ENCODE peak calls at places on chromosomes 11 and 22, in nine cellular contexts. M, J, U, D, H, S, I, C and W are unnamed samples.

GRCh38 chr11:109789911-109790310 is 303.3 kb upstream of the ZC3H12C start:
- DNase-seq in M (no peak), J (no peak), U (no peak), D (no peak), H (no peak), S (no peak), I (no peak), C (no peak), W (no peak)

GRCh38 chr11:107050126-107050525 is 31.9 kb upstream of the GUCY1A2 start:
- DNase-seq in M (no peak), J (no peak), U (no peak), D (no peak), H (no peak), S (no peak), I (no peak), C (no peak), W (no peak)

GRCh38 chr22:44638966-44639739 is 62.9 kb upstream of the PRR5 start:
- DNase-seq in M (no peak), J (no peak), U (no peak), D (no peak), H (no peak), S (no peak), I (peak; percentile 28), C (no peak), W (no peak)

GRCh38 chr11:113014262-113014661 is 53.0 kb downstream of the NCAM1 start:
- DNase-seq in M (no peak), J (no peak), U (no peak), D (no peak), H (no peak), S (no peak), I (no peak), C (no peak), W (peak; percentile 3)

GRCh38 chr11:116547571-116547970 is 225.2 kb downstream of the BUD13 start:
- DNase-seq in M (no peak), J (no peak), U (no peak), D (no peak), H (no peak), S (no peak), I (no peak), C (no peak), W (no peak)

GRCh38 chr11:72844356-72844755 is 30.1 kb downstream of the ATG16L2 start:
- DNase-seq in M (no peak), J (no peak), U (no peak), D (no peak), H (no peak), S (no peak), I (no peak), C (no peak), W (no peak)

GRCh38 chr22:23278883-23279675 is 98.8 kb downstream of the BCR start:
- DNase-seq in M (no peak), J (peak; percentile 80), U (peak; percentile 89), D (peak; percentile 52), H (peak; percentile 92), S (no peak), I (peak; percentile 96), C (no peak), W (no peak)

GRCh38 chr11:120133216-120134105 is 4.5 kb downstream of the TRIM29 start:
- DNase-seq in M (no peak), J (no peak), U (peak; percentile 83), D (no peak), H (no peak), S (no peak), I (peak; percentile 18), C (no peak), W (no peak)

GRCh38 chr22:39236321-39237275 is 8.2 kb downstream of the PDGFB start:
- DNase-seq in M (no peak), J (peak; percentile 35), U (no peak), D (no peak), H (peak; percentile 57), S (peak; percentile 67), I (no peak), C (no peak), W (peak; percentile 95)

GRCh38 chr11:848988-849824 is 6.6 kb downstream of the TSPAN4 start:
- DNase-seq in M (no peak), J (no peak), U (no peak), D (no peak), H (no peak), S (no peak), I (no peak), C (no peak), W (no peak)

GRCh38 chr11:113908107-113908506 is 3.5 kb downstream of the HTR3B start:
- DNase-seq in M (no peak), J (no peak), U (peak; percentile 28), D (no peak), H (no peak), S (no peak), I (no peak), C (no peak), W (no peak)

GRCh38 chr11:133834399-133835257 is 10.7 kb downstream of the SPATA19 start:
- DNase-seq in M (no peak), J (no peak), U (peak; percentile 37), D (no peak), H (no peak), S (no peak), I (peak; percentile 2), C (no peak), W (no peak)

GRCh38 chr11:68839953-68840641 is 1.6 kb downstream of the CPT1A start:
- DNase-seq in M (no peak), J (peak; percentile 37), U (no peak), D (no peak), H (peak; percentile 35), S (no peak), I (no peak), C (no peak), W (peak; percentile 84)

GRCh38 chr11:130815074-130815802 is 101.0 kb downstream of the SNX19 start:
- DNase-seq in M (no peak), J (no peak), U (no peak), D (no peak), H (no peak), S (no peak), I (no peak), C (no peak), W (no peak)

GRCh38 chr11:105763594-105763993 is 153.7 kb downstream of the GRIA4 start:
- DNase-seq in M (no peak), J (no peak), U (no peak), D (no peak), H (no peak), S (no peak), I (no peak), C (no peak), W (no peak)

GRCh38 chr22:20918663-20919220 is 1.5 kb downstream of the CRKL start:
- DNase-seq in M (no peak), J (peak; percentile 83), U (no peak), D (no peak), H (no peak), S (no peak), I (no peak), C (no peak), W (peak; percentile 19)

GRCh38 chr22:29031236-29031982 is 30.2 kb downstream of the C22orf31 start:
- DNase-seq in M (no peak), J (peak; percentile 55), U (no peak), D (peak; percentile 91), H (peak; percentile 82), S (no peak), I (peak; percentile 55), C (peak; percentile 66), W (no peak)

GRCh38 chr22:48265000-48265625 is 1502.7 kb downstream of the TBC1D22A start:
- DNase-seq in M (no peak), J (no peak), U (peak; percentile 48), D (no peak), H (no peak), S (no peak), I (no peak), C (no peak), W (no peak)

DNA sequence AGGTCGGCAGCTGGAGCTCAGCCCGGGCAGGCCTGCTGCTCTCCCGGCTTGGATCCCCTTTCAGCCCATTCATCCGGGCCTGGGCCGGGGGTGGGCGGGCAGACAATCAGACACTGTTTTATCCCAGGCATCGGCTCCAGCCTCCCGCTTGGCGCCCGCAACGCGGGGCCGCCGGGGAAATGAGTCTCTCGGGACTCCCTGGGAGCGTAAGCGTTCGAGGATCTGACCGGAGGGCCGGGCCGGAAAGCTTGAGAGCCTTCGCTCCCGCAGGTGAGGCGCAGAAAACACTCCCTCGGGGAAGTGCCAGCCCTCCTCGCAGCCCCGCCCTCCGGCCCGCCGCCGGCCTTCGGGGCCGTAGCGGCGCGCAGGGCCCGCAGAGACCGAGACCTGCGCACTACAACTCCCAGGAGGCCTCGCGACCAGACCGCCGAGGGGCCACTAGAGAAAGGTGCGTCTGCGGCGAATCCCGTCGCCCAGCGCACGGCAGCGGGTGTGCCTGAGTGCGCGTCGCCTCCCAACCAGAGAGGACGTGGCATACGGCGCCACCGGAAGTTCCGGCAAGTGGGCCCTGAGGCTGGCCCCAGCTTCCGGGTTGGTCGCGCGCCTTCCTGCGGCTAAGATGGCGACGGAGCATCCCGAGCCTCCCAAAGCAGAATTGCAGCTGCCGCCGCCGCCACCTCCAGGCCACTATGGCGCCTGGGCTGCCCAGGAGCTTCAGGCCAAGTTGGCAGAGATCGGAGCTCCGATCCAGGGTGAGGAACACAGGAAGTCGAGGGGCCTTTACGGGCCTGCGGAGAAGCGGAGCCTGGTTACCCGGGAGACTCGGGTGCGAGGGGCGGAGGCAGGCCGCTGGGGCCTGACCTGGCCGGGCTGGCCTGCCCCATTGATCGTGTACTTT is at the start of gene SF3B2:
- DNase-seq in M (peak; percentile 97), J (peak; percentile 93), U (peak; percentile 99), D (peak; percentile 99), H (peak; percentile 99), S (peak; percentile 96), I (peak; percentile 97), C (peak; percentile 97), W (peak; percentile 100)
- TF ChIP-seq POLR2A in M (peak; percentile 86), J (peak; percentile 94), U (no peak), D (peak; percentile 59), H (peak; percentile 86), S (peak; percentile 97), I (peak; percentile 49), C (peak; percentile 77), W (peak; percentile 77)

DNA sequence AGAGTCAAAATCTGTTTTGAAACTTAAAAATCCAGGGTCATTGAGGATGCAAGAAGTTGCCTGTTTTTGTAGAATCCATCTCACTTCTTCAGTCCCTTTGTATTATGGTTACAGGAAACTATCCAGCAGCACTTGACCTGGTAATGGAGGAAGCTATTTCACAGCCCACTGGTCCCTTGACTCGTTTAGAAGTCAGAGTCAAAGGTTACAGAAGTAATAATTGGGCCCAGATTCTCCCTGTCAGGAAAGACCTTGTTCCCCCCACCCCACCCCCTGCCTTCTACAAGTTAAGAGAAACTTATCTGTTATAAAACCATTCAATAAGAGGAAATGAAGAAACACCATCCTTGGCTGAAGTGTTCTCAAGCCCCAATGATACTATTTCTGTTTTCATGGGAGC is 65.8 kb downstream of the CSTPP1 start:
- DNase-seq in M (no peak), J (no peak), U (no peak), D (no peak), H (no peak), S (no peak), I (no peak), C (no peak), W (peak; percentile 37)
- TF ChIP-seq POLR2A in M (no peak), J (no peak), U (no peak), D (no peak), H (no peak), S (no peak), I (no peak), C (no peak), W (no peak)

GRCh38 chr11:96204721-96205459 is 138.1 kb downstream of the MAML2 start:
- DNase-seq in M (no peak), J (no peak), U (no peak), D (no peak), H (no peak), S (no peak), I (no peak), C (no peak), W (no peak)
- TF ChIP-seq POLR2A in M (no peak), J (no peak), U (no peak), D (no peak), H (no peak), S (no peak), I (no peak), C (no peak), W (no peak)

GRCh38 chr22:35612903-35613302 is 4.2 kb downstream of the MB start:
- DNase-seq in M (no peak), J (no peak), U (no peak), D (no peak), H (no peak), S (no peak), I (no peak), C (no peak), W (no peak)
- TF ChIP-seq POLR2A in M (no peak), J (no peak), U (no peak), D (no peak), H (no peak), S (no peak), I (no peak), C (no peak), W (no peak)